ENCODE peak calls at places on chromosome 9, in ten cellular contexts. Q, M, J, V, A, U, Z, S, T and E are unnamed samples. For H3K4me1, the result is how much of the 10 kb centered on the place peaks cover.

GRCh38 chr9:91483189-91483691 is 59.6 kb upstream of the NFIL3 start:
- DNase-seq in Z (no peak), V (no peak), T (peak), J (peak), S (no peak), U (peak), A (peak), Q (peak), M (no peak), E (no peak)

GRCh38 chr9:130588416-130588815 is 9.0 kb downstream of the FUBP3 start:
- DNase-seq in Z (no peak), J (no peak), T (no peak), M (no peak), V (no peak), U (no peak), A (no peak), S (no peak), Q (no peak), E (no peak)

GRCh38 chr9:94928696-94929372 is 202.3 kb downstream of the AOPEP start:
- DNase-seq in T (no peak), Q (no peak), S (no peak), J (peak), Z (no peak), M (no peak), U (no peak), A (no peak), V (no peak), E (no peak)

GRCh38 chr9:27094640-27095039 is 14.4 kb upstream of the TEK start:
- DNase-seq in J (peak), Z (no peak), A (no peak), U (no peak), Q (no peak), S (no peak), T (peak), V (no peak), M (no peak), E (no peak)

GRCh38 chr9:36632892-36633291 is 60.2 kb downstream of the MELK start:
- DNase-seq in U (no peak), A (no peak), J (peak), S (no peak), V (no peak), Q (no peak), T (peak), Z (peak), M (no peak), E (no peak)

GRCh38 chr9:12748954-12749353 is 25.9 kb upstream of the LURAP1L start:
- DNase-seq in T (no peak), Z (no peak), Q (no peak), V (no peak), J (no peak), A (no peak), U (no peak), S (no peak), M (no peak), E (no peak)

GRCh38 chr9:12775963-12776774 is 1.3 kb downstream of the LURAP1L start:
- DNase-seq in Q (peak), U (peak), T (peak), Z (peak), J (peak), V (peak), M (peak), S (peak), A (peak), E (peak)

GRCh38 chr9:95383198-95383673 is 65.7 kb upstream of the FANCC start:
- DNase-seq in A (no peak), Q (no peak), M (no peak), V (no peak), Z (peak), T (peak), S (no peak), J (peak), U (no peak), E (no peak)

GRCh38 chr9:113215142-113215541 is 5.9 kb downstream of the FKBP15 start:
- DNase-seq in V (no peak), T (peak), S (no peak), Q (no peak), U (no peak), J (peak), A (no peak), M (no peak), Z (peak), E (no peak)

GRCh38 chr9:82504620-82505019 is 516.0 kb downstream of the SPATA31D1 start:
- DNase-seq in T (no peak), A (no peak), U (no peak), S (no peak), Z (no peak), V (no peak), J (no peak), M (no peak), Q (no peak), E (no peak)

GRCh38 chr9:114799441-114799840 is 6.4 kb downstream of the TNFSF15 start:
- DNase-seq in J (no peak), M (no peak), S (no peak), Q (no peak), T (no peak), A (no peak), U (no peak), V (no peak), Z (no peak), E (no peak)

GRCh38 chr9:126088336-126088735 is 238.3 kb upstream of the MVB12B start:
- DNase-seq in M (no peak), V (no peak), Z (no peak), T (no peak), J (no peak), U (no peak), A (no peak), Q (no peak), S (no peak), E (no peak)

GRCh38 chr9:93094294-93095204 is 1.5 kb upstream of the CARD19 start:
- DNase-seq in Z (peak), A (peak), S (peak), T (no peak), U (peak), V (peak), M (peak), J (no peak), Q (peak), E (peak)

GRCh38 chr9:88179080-88179521 is 40.8 kb upstream of the SPATA31C2 start:
- DNase-seq in J (no peak), Z (no peak), A (no peak), T (no peak), U (no peak), M (peak), S (peak), V (peak), Q (no peak), E (no peak)

GRCh38 chr9:76629205-76629990 is 134.8 kb upstream of the PCA3 start:
- DNase-seq in A (no peak), T (no peak), Z (no peak), J (no peak), M (no peak), Q (no peak), U (no peak), S (no peak), V (no peak), E (no peak)

GRCh38 chr9:35520404-35520790 is 30.5 kb downstream of the RUSC2 start:
- DNase-seq in T (no peak), V (no peak), J (peak), U (no peak), Q (no peak), S (no peak), M (no peak), Z (no peak), A (no peak), E (no peak)

GRCh38 chr9:114008667-114009410 is 69.3 kb downstream of the AMBP start:
- DNase-seq in A (peak), J (no peak), Z (no peak), U (peak), T (no peak), V (no peak), Q (peak), S (peak), M (peak), E (peak)

GRCh38 chr9:36566813-36567217 is 5.9 kb upstream of the MELK start:
- DNase-seq in M (peak), V (no peak), U (peak), A (peak), J (peak), Q (no peak), T (no peak), S (no peak), Z (no peak), E (no peak)

GRCh38 chr9:16179566-16179965 is 626.7 kb downstream of the CCDC171 start:
- DNase-seq in A (no peak), M (no peak), Z (no peak), J (no peak), Q (no peak), U (no peak), S (no peak), T (no peak), V (no peak), E (no peak)

GRCh38 chr9:130058887-130059286 is 5.2 kb downstream of the GPR107 start:
- DNase-seq in Z (no peak), M (no peak), S (no peak), U (no peak), T (peak), V (no peak), A (no peak), J (peak), Q (no peak), E (no peak)

GRCh38 chr9:106111039-106111740 is 416.8 kb downstream of the TMEM38B start:
- DNase-seq in Q (no peak), M (no peak), S (no peak), T (no peak), J (no peak), A (no peak), Z (no peak), U (no peak), V (no peak), E (no peak)

GRCh38 chr9:88076286-88077070 is 61.8 kb downstream of the SPATA31C2 start:
- DNase-seq in A (peak), J (peak), Q (peak), U (peak), V (peak), Z (peak), M (peak), T (peak), S (peak), E (peak)

GRCh38 chr9:111360881-111361280 is 30.9 kb upstream of the OR2K2 start:
- DNase-seq in T (no peak), U (no peak), M (no peak), J (no peak), S (no peak), V (no peak), Q (no peak), Z (peak), A (no peak), E (no peak)

GRCh38 chr9:119441338-119441737 is 72.1 kb upstream of the BRINP1 start:
- DNase-seq in V (no peak), S (no peak), Z (no peak), A (no peak), Q (no peak), J (no peak), T (no peak), M (no peak), U (no peak), E (no peak)

GRCh38 chr9:90950600-90950999 is 149.0 kb downstream of the SYK start:
- DNase-seq in M (no peak), T (no peak), A (no peak), U (no peak), Q (no peak), Z (no peak), V (no peak), S (no peak), J (no peak), E (no peak)

DNA sequence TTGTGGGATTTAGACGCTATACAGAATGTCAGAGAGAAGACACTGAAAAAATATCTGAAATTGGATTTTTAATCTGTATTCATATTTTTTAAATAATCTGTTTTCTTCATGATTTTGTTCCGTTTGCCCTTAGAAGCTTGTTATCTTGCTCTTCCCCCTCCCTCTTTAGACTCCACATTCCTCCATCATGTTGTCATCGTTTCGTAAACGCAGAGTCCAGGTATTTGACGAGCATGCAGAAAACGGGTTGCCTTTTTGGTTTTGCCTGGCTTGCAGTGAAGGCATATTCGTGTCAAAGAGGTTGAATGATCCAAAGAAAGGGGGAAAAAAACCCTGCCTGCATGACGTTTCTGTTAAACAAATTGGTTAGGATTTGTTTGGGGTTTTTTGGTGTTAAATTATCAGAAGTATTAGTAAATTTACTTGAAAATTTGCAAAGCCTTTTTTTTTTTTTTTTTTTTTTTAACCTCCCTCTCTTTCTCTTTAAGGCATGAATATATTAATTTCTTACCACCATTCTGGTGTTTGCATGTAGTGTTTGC is 2.9 kb downstream of the SPTAN1 start:
- DNase-seq in U (no peak), A (no peak), T (peak), Q (no peak), M (no peak), V (no peak), J (peak), Z (peak), S (no peak), E (no peak)
- H3K4me1 ChIP-seq in U (half or more), A (half or more), T (under half), Q (under half), M (half or more), V (half or more), J (under half), Z (half or more), S (under half), E (under half)

GRCh38 chr9:132694144-132694543 is 23.9 kb downstream of the GTF3C4 start:
- DNase-seq in T (no peak), V (no peak), J (peak), Q (no peak), M (no peak), U (no peak), A (no peak), S (no peak), Z (no peak), E (no peak)
- TF ChIP-seq CTCF in T (no peak), V (peak), J (peak), Q (no peak), M (peak), U (no peak), A (no peak), S (no peak), Z (peak), E (no peak)

DNA sequence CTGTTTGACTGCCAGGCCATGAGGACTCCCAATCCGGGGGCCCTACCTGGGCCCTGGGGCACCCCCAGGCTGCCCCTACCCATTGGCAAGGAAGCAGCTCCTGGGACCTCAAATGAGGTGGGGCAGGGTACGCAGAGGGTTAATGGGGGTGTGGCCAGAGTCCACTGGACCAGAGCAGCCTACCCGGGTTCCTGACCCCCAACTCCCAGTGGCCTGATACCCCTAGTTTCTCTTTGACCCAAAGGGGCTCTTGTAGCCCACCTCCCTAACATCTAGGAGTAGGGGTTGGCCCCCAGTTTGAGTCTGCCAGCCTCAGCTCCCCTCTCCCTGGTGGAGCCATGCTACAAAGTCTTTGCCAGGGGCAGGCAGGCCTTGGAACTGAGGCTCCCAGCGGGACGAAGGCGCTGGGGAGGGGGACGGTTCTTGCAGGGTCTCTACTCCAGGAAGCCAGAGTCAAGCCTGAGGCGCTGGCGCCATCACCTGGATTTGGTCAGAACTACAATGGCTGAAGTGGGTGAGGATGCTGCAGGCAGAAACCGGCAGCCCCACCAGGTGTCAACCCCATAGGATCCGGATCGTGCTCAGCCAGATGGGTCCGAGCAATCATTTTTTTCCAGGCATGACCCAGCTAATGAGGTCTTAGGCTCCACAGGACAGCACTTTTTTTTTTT is 8.4 kb upstream of the CERCAM start:
- DNase-seq in U (no peak), Z (peak), J (peak), T (peak), A (no peak), M (no peak), V (peak), Q (no peak), S (peak), E (no peak)
- H3K27ac ChIP-seq in U (no peak), Z (no peak), J (no peak), T (no peak), A (no peak), M (no peak), V (no peak), Q (no peak), S (no peak), E (no peak)

DNA sequence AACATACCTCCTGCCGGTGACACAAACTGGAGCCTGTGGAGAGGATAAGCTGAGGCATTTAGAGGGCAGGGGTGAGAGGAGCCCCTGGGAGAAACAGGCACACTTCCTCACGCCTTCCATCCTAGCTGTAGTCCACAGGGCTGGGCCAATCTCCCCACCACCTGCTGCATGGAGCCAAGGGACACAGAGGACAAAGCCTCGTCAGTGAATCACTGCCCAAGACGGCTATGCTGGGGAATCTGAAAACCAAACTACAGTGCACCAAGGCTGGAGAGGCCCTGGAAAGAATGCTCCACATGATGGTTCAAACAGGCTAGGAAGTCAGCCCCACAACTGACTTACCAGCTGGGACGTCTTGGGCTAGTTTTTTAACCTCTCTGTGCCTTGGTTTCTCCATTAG is 57.0 kb downstream of the SHB start:
- DNase-seq in V (no peak), J (no peak), A (no peak), M (no peak), Q (no peak), U (no peak), S (no peak), T (no peak), Z (no peak), E (no peak)
- H3K4me1 ChIP-seq in V (under half), J (under half), A (under half), M (under half), Q (under half), U (half or more), S (under half), T (under half), Z (under half), E (under half)

GRCh38 chr9:123828449-123828848 is 101.5 kb downstream of the DENND1A start:
- DNase-seq in J (no peak), T (peak), S (no peak), Z (no peak), M (no peak), Q (no peak), A (no peak), U (no peak), V (no peak), E (no peak)

GRCh38 chr9:123823194-123823947 is 106.6 kb downstream of the DENND1A start:
- DNase-seq in V (no peak), Q (no peak), A (no peak), U (no peak), T (no peak), Z (no peak), J (no peak), S (no peak), M (no peak), E (no peak)

GRCh38 chr9:123820139-123820538 is 109.8 kb downstream of the DENND1A start:
- DNase-seq in Q (no peak), J (no peak), S (no peak), V (no peak), T (no peak), A (no peak), Z (no peak), U (no peak), M (no peak), E (no peak)

GRCh38 chr9:123825337-123825736 is 104.6 kb downstream of the DENND1A start:
- DNase-seq in S (no peak), V (no peak), Q (no peak), A (no peak), J (peak), U (no peak), Z (peak), M (no peak), T (peak), E (no peak)
- TF ChIP-seq CTCF in S (no peak), V (no peak), Q (no peak), A (no peak), J (peak), U (no peak), Z (no peak), M (no peak), T (no peak), E (no peak)

DNA sequence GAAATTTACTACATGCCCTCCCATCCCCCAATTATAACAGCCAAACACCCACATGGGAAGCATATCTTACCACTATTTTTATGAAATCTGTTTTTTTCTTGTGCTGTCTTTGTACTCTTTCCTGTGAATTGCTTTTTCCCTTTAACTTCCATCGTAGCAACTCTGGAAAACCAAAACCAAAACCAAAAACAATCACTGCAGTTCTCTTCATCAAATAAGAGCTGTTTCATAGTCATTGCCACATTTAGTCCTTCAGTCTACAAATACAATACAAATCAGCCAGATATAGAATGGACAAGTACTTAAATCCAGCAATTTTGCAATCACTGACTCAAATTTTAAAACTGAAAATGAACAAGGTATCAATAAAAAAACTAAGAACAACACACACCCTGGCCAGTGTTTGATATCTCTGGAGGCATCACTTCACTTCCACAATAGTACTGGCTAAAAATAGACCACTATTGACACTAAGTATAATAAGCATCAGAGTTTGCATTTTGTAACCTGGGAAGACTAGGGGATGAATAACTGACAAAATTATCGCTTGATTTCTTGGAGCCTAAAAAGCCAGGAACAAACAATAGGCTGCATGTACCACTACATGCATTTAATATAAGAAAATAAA is 5.4 kb downstream of the PUM3 start:
- DNase-seq in A (no peak), S (no peak), T (peak), Q (no peak), J (peak), Z (no peak), M (no peak), V (no peak), U (no peak), E (no peak)
- H3K27ac ChIP-seq in A (peak), S (no peak), T (peak), Q (peak), J (peak), Z (no peak), M (peak), V (peak), U (peak), E (no peak)

GRCh38 chr9:131735238-131736181 is 4.4 kb downstream of the RAPGEF1 start:
- DNase-seq in Q (no peak), S (peak), U (no peak), A (no peak), V (no peak), Z (no peak), T (no peak), M (no peak), J (no peak), E (no peak)

GRCh38 chr9:131734165-131734610 is 5.7 kb downstream of the RAPGEF1 start:
- DNase-seq in M (peak), S (peak), J (no peak), V (peak), U (peak), A (no peak), Z (peak), Q (no peak), T (no peak), E (no peak)

GRCh38 chr9:131733601-131734061 is 6.2 kb downstream of the RAPGEF1 start:
- DNase-seq in M (no peak), A (peak), Z (peak), U (no peak), V (no peak), J (peak), T (peak), S (peak), Q (no peak), E (peak)

GRCh38 chr9:131736440-131736839 is 3.4 kb downstream of the RAPGEF1 start:
- DNase-seq in S (no peak), Z (no peak), T (no peak), V (no peak), M (no peak), A (no peak), U (no peak), J (no peak), Q (no peak), E (no peak)

GRCh38 chr9:131734781-131735180 is 5.1 kb downstream of the RAPGEF1 start:
- DNase-seq in M (no peak), V (no peak), Q (no peak), Z (no peak), A (no peak), U (no peak), S (no peak), T (no peak), J (no peak), E (no peak)
- H3K4me1 ChIP-seq in M (half or more), V (half or more), Q (under half), Z (under half), A (half or more), U (half or more), S (under half), T (under half), J (under half), E (half or more)

DNA sequence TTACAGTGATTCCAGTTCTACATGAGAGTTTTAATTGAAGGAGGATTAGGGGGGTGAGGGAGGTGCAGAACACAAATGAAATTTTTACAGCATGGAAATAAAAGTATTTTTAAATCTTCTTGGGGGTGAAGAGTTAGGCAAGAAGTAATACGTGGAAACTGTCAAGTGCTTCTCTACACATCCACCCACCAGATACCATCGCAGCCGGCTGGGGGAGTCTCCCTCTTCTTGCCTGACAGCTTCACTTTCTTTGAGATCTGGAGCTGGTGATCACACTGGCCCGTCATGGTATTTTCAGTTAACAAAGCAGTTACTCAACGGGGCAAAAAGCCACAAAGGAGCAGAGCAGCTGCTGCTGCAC is 2.6 kb upstream of the NR4A3 start:
- DNase-seq in M (no peak), Z (no peak), S (no peak), Q (no peak), J (no peak), U (no peak), V (no peak), T (no peak), A (no peak), E (no peak)
- TF ChIP-seq CTCF in M (no peak), Z (no peak), S (no peak), Q (no peak), J (no peak), U (no peak), V (no peak), T (no peak), A (no peak), E (no peak)